ENCODE peak calls at places on chromosomes 12 and 14, in five cellular contexts. I is H1, U is uterus, F is gastrocnemius medialis, A is tibial nerve. Y is an unnamed sample.

GRCh38 chr12:88052686-88053085 is 23.5 kb upstream of the C12orf50 start:
- DNase-seq in I (no peak), U (no peak), F (no peak), A (no peak), Y (no peak)

GRCh38 chr12:41368006-41368405 is 179.9 kb downstream of the PDZRN4 start:
- DNase-seq in I (no peak), U (no peak), F (no peak), A (no peak), Y (no peak)

GRCh38 chr12:31951939-31952338 is 7.3 kb upstream of the RESF1 start:
- DNase-seq in I (no peak), U (no peak), F (no peak), A (no peak), Y (no peak)

GRCh38 chr12:54956322-54956721 is 28.2 kb downstream of the TESPA1 start:
- DNase-seq in I (no peak), U (no peak), F (no peak), A (no peak), Y (no peak)

GRCh38 chr12:91913651-91914050 is 232.0 kb downstream of the BTG1 start:
- DNase-seq in I (no peak), U (no peak), F (no peak), A (no peak), Y (no peak)

GRCh38 chr12:104684884-104685283 is 228.1 kb downstream of the CHST11 start:
- DNase-seq in I (no peak), U (no peak), F (no peak), A (no peak), Y (no peak)

GRCh38 chr14:90903101-90903500 is 86.9 kb upstream of the TTC7B start:
- DNase-seq in I (no peak), U (peak), F (peak), A (peak), Y (peak)

GRCh38 chr12:114192549-114192948 is 213.4 kb downstream of the TBX5 start:
- DNase-seq in I (no peak), U (no peak), F (no peak), A (no peak), Y (no peak)

GRCh38 chr12:46152456-46152855 is 116.4 kb downstream of the SLC38A1 start:
- DNase-seq in I (no peak), U (no peak), F (no peak), A (no peak), Y (no peak)

GRCh38 chr12:32264995-32265394 is 134.4 kb upstream of the FGD4 start:
- DNase-seq in I (no peak), U (peak), F (no peak), A (no peak), Y (no peak)

GRCh38 chr12:103884316-103884715 is 43.3 kb upstream of the NT5DC3 start:
- DNase-seq in I (no peak), U (no peak), F (no peak), A (no peak), Y (no peak)

GRCh38 chr14:20302042-20302761 is 3.5 kb downstream of the TTC5 start:
- DNase-seq in I (no peak), U (no peak), F (no peak), A (no peak), Y (no peak)

GRCh38 chr12:131007794-131008460 is 54.2 kb downstream of the ADGRD1 start:
- DNase-seq in I (no peak), U (no peak), F (no peak), A (no peak), Y (no peak)

GRCh38 chr14:99217556-99217955 is 54.4 kb downstream of the BCL11B start:
- DNase-seq in I (no peak), U (no peak), F (no peak), A (no peak), Y (no peak)

DNA sequence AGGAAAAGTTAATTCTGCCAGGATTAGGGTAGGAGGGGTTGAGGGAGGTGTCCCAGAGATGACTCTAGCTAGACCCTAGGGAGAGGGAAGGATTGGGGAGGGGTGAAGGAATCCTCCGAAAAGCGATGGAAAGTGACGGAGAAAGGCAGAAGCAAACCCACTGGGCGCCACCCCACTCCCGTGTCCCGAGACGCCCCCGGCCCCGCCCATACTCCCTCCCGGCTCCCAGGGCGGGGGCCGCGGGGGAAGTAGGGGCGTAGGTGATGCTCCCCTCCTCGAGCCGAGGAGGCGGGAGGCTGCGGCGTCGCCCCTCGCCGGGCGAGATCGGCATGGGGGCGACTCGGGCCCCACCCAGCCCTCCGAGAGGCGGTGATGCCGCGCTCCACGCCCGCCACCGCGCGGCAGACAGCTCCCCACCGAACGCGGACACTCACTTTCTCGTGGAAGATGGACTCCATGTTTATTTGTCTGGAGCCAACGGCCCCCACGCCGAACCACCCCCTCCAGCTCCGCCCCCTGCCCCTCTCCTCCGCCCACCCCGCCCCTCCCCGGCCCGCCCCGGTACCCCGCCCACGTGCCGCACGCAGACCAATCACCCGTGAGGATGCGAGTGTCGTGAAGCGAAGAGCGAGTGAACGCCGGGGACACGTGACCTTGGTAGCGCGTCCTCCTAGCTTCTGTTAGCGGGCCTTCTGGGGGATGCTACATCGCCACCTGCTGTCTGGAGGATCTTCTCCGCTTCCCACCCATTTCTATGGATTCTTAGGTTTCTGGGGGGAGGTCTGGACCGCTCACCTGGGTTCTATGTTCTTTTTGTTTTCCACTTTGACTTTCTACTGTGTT is at the start of gene ATXN3:
- DNase-seq in I (peak), U (peak), F (peak), A (peak), Y (peak)
- TF ChIP-seq CTCF in I (peak), U (peak), F (peak), A (peak), Y (peak)

GRCh38 chr12:57846285-57846576 is 298 bp downstream of the CTDSP2 start:
- DNase-seq in I (no peak), U (no peak), F (no peak), A (no peak), Y (no peak)

GRCh38 chr12:57844725-57845477 is 1.6 kb downstream of the CTDSP2 start:
- DNase-seq in I (no peak), U (peak), F (peak), A (peak), Y (peak)

GRCh38 chr12:57848208-57848607 is 1.7 kb upstream of the CTDSP2 start:
- DNase-seq in I (no peak), U (no peak), F (no peak), A (no peak), Y (no peak)

GRCh38 chr12:57846577-57847319 is at the start of gene CTDSP2:
- DNase-seq in I (peak), U (peak), F (peak), A (peak), Y (peak)

GRCh38 chr12:57845478-57846284 is 848 bp downstream of the CTDSP2 start:
- DNase-seq in I (peak), U (peak), F (peak), A (peak), Y (peak)
- TF ChIP-seq POLR2A in I (no peak), U (peak), F (peak), A (peak), Y (no peak)

GRCh38 chr12:50167026-50167742 is at the start of gene CERS5:
- DNase-seq in I (peak), U (peak), F (peak), A (peak), Y (peak)
- TF ChIP-seq CTCF in I (no peak), U (peak), F (peak), A (peak), Y (peak)

DNA sequence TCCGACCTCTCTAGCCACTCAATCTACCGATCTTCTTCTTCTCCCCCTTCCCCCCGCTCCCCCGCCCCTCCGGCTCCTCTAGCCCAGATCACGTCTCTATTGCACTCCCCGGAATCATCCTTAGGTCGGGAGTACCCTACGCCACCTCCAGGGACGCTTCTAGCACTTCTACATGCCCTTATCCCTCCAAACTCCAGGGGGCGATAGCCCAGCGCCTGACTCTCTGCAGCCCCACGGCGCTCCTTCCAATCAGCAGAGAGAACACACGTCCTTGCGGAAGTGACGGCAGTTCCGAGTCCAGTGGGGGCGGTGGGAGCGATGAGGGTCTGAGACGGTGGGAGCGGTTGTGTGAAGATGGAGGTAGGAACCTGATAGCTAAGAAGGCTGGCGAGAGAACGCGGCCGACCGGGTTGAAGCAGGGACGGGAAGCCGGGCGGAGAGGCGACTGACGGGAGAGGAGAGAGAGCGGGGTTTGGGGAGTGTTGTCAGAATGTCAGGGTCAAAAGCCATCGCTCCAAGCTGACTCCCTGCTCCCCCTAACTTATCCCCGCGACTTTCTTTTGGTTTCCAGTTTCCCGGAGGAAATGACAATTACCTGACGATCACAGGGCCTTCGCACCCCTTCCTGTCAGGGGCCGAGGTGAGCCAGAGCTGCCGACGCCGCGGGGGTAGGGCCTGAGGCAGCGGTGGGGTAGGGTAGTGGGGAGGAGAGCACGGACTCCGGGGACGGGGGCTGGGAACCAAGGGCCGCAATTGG is at the start of the genes RAB2B and TOX4:
- DNase-seq in I (peak), U (peak), F (peak), A (peak), Y (peak)
- TF ChIP-seq POLR2A in I (no peak), U (peak), F (peak), A (no peak), Y (no peak)

GRCh38 chr12:452667-453210 is 7.0 kb upstream of the B4GALNT3 start:
- DNase-seq in I (peak), U (no peak), F (no peak), A (no peak), Y (no peak)
- TF ChIP-seq CTCF in I (no peak), U (no peak), F (peak), A (no peak), Y (no peak)

GRCh38 chr14:105490572-105491365 is at the start of gene TEDC1:
- DNase-seq in I (peak), U (peak), F (peak), A (peak), Y (peak)
- TF ChIP-seq POLR2A in I (no peak), U (peak), F (peak), A (peak), Y (no peak)

GRCh38 chr14:95609398-95609990 is 74.6 kb downstream of the GLRX5 start:
- DNase-seq in I (peak), U (no peak), F (no peak), A (no peak), Y (no peak)

GRCh38 chr14:95619785-95620417 is 66.3 kb upstream of the TCL1B start:
- DNase-seq in I (no peak), U (no peak), F (no peak), A (no peak), Y (no peak)

GRCh38 chr14:95611293-95611880 is 74.8 kb upstream of the TCL1B start:
- DNase-seq in I (no peak), U (no peak), F (no peak), A (no peak), Y (no peak)

GRCh38 chr14:95614335-95614734 is 71.9 kb upstream of the TCL1B start:
- DNase-seq in I (no peak), U (no peak), F (no peak), A (no peak), Y (no peak)
- TF ChIP-seq CTCF in I (no peak), U (no peak), F (no peak), A (no peak), Y (no peak)

DNA sequence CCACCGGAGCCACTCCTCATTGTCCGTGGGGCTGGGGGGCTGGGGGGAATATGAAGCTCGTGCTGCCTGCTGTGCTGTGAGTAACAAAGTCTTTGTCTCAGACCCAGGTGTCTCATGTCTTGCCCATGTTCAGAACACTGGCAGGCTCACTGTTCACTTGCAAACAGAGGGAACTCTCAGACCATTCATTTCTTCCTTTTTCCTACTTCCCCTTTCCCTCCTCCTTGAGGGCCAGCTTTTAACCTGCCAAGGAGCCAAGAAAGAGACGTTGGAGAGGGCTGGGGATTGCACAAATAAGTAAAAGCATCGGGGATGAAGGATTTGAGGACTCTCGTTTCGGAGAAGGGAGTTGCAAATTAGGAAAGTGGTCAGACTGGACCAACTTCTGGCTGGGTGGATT is 21.6 kb downstream of the GPR132 start:
- DNase-seq in I (no peak), U (no peak), F (no peak), A (no peak), Y (no peak)
- TF ChIP-seq POLR2A in I (no peak), U (no peak), F (no peak), A (no peak), Y (no peak)

DNA sequence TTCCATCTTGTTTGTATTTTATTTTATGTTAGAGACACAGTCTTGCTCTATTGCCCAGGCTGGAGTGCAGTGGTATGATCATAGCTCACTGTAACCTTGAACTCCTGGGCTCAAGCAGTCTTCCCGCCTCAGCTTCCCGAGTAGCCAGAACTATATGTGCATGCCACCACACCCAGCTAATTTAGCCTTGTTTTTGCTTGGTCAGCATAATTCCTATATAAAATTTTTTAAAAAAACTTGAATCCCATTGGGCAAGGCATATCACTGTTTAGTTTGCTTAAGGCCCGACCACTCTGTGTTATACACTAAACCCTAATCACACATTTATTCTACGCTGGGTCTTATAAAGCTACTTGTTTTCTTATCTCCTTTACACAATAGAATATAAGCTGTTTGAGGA is 266.4 kb downstream of the AKAP6 start:
- DNase-seq in I (no peak), U (no peak), F (no peak), A (no peak), Y (no peak)
- TF ChIP-seq CTCF in I (no peak), U (no peak), F (no peak), A (no peak), Y (no peak)